ENCODE peak calls at places on chromosomes 12 and 14, in six cellular contexts. C is ovary, N is tibial nerve, Q is H9, J is left ventricle myocardium inferior, Y is tibial artery. I is an unnamed sample. For H3K9me3, the result is how much of the 10 kb centered on the place peaks cover.

GRCh38 chr12:120231316-120232011 is 30.6 kb upstream of the RPLP0 start:
- DNase-seq in N (no peak), Q (peak), C (no peak), Y (no peak), J (peak), I (peak)

GRCh38 chr12:18467636-18468520 is 206.6 kb downstream of the PIK3C2G start:
- DNase-seq in C (no peak), Q (no peak), Y (no peak), J (no peak), N (no peak), I (no peak)

GRCh38 chr14:78232666-78233065 is 62.5 kb downstream of the NRXN3 start:
- DNase-seq in Q (no peak), J (no peak), N (no peak), C (no peak), Y (no peak), I (no peak)

GRCh38 chr14:74514471-74514932 is 20.9 kb downstream of the ISCA2 start:
- DNase-seq in J (no peak), Q (no peak), Y (peak), C (peak), N (peak), I (no peak)

GRCh38 chr12:47938093-47938492 is 25.3 kb upstream of the TMEM106C start:
- DNase-seq in N (no peak), J (no peak), C (no peak), Q (no peak), Y (no peak), I (no peak)

GRCh38 chr12:80400591-80400991 is 43.4 kb upstream of the PTPRQ start:
- DNase-seq in Y (no peak), N (no peak), J (no peak), C (no peak), Q (peak), I (no peak)

GRCh38 chr12:68899251-68899771 is 33.7 kb downstream of the CPM start:
- DNase-seq in N (peak), C (peak), Q (no peak), Y (peak), J (no peak), I (peak)

GRCh38 chr12:124940393-124941169 is 26.1 kb upstream of the UBC start:
- DNase-seq in C (peak), Y (peak), Q (peak), J (peak), N (peak), I (peak)

GRCh38 chr12:90301734-90302133 is 593.1 kb upstream of the ATP2B1 start:
- DNase-seq in J (no peak), N (no peak), Y (no peak), C (no peak), Q (no peak), I (no peak)

GRCh38 chr12:12800406-12801180 is 12.6 kb upstream of the DDX47 start:
- DNase-seq in C (no peak), J (no peak), Q (no peak), N (no peak), Y (no peak), I (no peak)

GRCh38 chr14:23411563-23412525 is 3.8 kb upstream of the MYH6 start:
- DNase-seq in Q (no peak), C (no peak), N (no peak), Y (no peak), J (no peak), I (no peak)

GRCh38 chr12:53820503-53820902 is 68.7 kb upstream of the CISTR start:
- DNase-seq in N (no peak), Y (no peak), Q (no peak), J (no peak), C (no peak), I (no peak)

GRCh38 chr12:130795906-130796305 is 43.1 kb downstream of the STX2 start:
- DNase-seq in C (no peak), Y (no peak), J (no peak), N (no peak), Q (no peak), I (no peak)

GRCh38 chr14:91413547-91414474 is 3.8 kb downstream of the CCDC88C start:
- DNase-seq in N (no peak), Y (no peak), Q (peak), C (no peak), J (no peak), I (peak)

GRCh38 chr14:99357151-99357550 is 85.2 kb upstream of the BCL11B start:
- DNase-seq in J (no peak), N (no peak), Y (no peak), C (no peak), Q (no peak), I (no peak)

GRCh38 chr12:76374395-76375020 is 26.3 kb upstream of the BBS10 start:
- DNase-seq in N (no peak), C (no peak), Q (no peak), J (no peak), Y (no peak), I (no peak)

GRCh38 chr12:97713217-97713616 is 250.6 kb downstream of the RMST start:
- DNase-seq in C (no peak), Y (no peak), Q (no peak), N (no peak), J (no peak), I (no peak)

GRCh38 chr14:50816419-50817047 is 14.4 kb downstream of the NIN start:
- DNase-seq in J (no peak), C (peak), Q (no peak), N (no peak), Y (no peak), I (no peak)

GRCh38 chr12:92603741-92604432 is 98.9 kb upstream of the PLEKHG7 start:
- DNase-seq in J (no peak), Q (no peak), N (no peak), C (no peak), Y (no peak), I (no peak)

GRCh38 chr12:76634074-76634570 is 74.6 kb upstream of the OSBPL8 start:
- DNase-seq in Y (no peak), N (no peak), C (no peak), Q (no peak), J (no peak), I (no peak)

GRCh38 chr12:7959278-7960063 is 23.5 kb upstream of the SLC2A3 start:
- DNase-seq in Q (peak), Y (no peak), C (no peak), J (no peak), N (peak), I (peak)

GRCh38 chr14:64720190-64720589 is 16.0 kb downstream of the PLEKHG3 start:
- DNase-seq in Q (no peak), C (no peak), Y (no peak), J (no peak), N (no peak), I (peak)

GRCh38 chr12:124633269-124633953 is 66.0 kb upstream of the NCOR2 start:
- DNase-seq in C (no peak), Q (no peak), Y (no peak), N (no peak), J (no peak), I (no peak)

GRCh38 chr12:3792623-3793288 is 39.8 kb upstream of the CRACR2A start:
- DNase-seq in J (no peak), N (no peak), Y (no peak), C (no peak), Q (no peak), I (no peak)

GRCh38 chr14:37013116-37013515 is 159.3 kb downstream of the SLC25A21 start:
- DNase-seq in C (no peak), N (no peak), Y (no peak), Q (no peak), J (no peak), I (no peak)

GRCh38 chr14:28488658-28489057 is 277.9 kb upstream of the FOXG1 start:
- DNase-seq in Q (no peak), Y (no peak), C (no peak), J (no peak), N (no peak), I (no peak)
- H3K9me3 ChIP-seq in Q (under half), Y (under half), C (under half), J (under half), N (under half), I (under half)

DNA sequence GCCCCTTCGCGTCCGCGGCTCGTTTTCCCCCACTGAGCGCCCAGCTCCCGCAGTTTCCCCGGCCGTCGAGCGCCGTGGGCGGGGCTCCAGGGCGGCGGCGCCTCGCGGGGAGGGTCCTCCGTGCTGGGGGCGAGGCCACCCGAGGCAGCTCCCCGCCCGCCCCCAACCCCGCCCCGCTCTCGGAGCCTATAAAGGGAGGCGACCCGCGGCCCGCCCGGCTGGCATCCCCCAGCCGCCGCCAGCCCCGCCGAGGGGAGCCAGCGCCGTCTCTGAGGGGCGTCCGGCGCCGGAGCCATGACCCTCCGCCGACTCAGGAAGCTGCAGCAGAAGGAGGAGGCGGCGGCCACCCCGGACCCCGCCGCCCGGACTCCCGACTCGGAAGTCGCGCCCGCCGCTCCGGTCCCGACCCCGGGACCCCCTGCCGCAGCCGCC is at the start of gene TAMALIN:
- DNase-seq in C (peak), Q (peak), N (peak), Y (peak), J (peak), I (peak)
- H3K27ac ChIP-seq in C (peak), Q (no peak), N (peak), Y (peak), J (peak), I (peak)

DNA sequence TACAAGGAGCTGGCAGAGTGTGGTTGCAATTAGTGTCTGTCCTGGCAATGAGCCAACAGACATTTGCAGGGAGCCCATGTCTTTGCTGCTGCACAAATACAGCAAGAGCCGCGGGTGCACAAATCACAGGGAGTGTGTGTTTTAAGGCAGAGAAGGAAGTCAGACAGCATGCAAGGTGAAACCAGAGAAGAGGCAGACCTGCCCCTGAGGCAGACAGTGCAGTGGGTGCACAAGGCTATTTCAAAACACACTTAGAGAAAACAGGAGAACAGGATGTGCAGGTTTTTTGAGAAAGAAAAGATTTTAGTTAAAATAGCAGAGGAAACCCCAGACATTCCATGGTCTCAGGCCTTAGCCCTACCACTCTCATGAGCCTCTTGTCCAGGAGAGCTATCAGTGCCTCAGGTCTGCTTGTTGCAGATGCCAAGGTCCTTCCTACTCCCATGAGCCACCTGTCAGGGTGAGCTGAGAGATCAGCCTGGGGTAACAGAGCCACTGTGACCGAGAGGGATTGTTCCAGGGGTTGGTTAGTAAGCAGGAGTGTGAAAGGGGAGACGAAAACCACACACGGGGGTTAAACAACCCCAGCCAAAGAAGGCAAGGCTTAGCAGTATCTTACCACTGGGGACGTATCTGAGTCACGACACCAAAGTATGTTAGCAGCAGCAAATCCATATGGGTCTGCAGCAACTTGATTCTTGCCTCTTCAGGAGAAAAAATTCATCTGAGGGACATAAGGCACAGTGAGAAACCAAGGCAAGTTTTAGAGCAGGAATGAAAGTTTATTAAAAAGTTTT is 78.1 kb downstream of the C14orf132 start:
- DNase-seq in J (no peak), C (no peak), Q (no peak), N (no peak), Y (no peak), I (no peak)
- TF ChIP-seq CTCF in J (no peak), C (no peak), Q (no peak), N (no peak), Y (no peak), I (no peak)

GRCh38 chr12:112328411-112329124 is 53.7 kb downstream of the HECTD4 start:
- DNase-seq in Q (no peak), J (no peak), N (no peak), C (no peak), Y (no peak), I (no peak)

GRCh38 chr12:112327209-112327930 is 54.9 kb downstream of the HECTD4 start:
- DNase-seq in N (no peak), Y (no peak), J (no peak), C (no peak), Q (no peak), I (no peak)

GRCh38 chr12:112331891-112332290 is 50.3 kb downstream of the HECTD4 start:
- DNase-seq in J (no peak), Q (no peak), Y (no peak), C (no peak), N (no peak), I (no peak)

DNA sequence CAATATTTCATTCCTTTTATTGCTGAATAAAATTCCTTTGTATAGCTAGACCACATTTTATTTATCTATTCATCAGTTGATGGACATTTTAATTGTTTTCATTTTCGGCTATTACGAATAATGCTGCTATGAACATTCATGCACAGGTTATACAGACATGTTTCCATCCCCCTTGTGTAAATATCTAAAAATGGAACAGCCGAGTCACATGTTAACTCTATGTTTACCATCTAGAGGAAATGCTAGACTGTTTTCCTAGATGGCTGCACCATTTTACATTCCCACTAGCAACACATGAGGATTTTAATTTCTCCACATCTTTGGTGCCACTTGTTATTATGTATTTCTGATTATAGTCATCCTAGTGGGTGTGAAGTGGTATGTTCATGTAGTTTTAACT is 49.2 kb downstream of the HECTD4 start:
- DNase-seq in C (no peak), Y (no peak), J (no peak), Q (no peak), N (no peak), I (no peak)
- H3K9me3 ChIP-seq in C (under half), Y (under half), J (under half), Q (under half), N (under half), I (under half)

GRCh38 chr12:116391501-116391900 is 114.0 kb upstream of the MED13L start:
- DNase-seq in Y (no peak), Q (no peak), J (no peak), C (no peak), N (no peak), I (no peak)
- H3K27ac ChIP-seq in Y (no peak), Q (no peak), J (no peak), C (no peak), N (no peak), I (no peak)

DNA sequence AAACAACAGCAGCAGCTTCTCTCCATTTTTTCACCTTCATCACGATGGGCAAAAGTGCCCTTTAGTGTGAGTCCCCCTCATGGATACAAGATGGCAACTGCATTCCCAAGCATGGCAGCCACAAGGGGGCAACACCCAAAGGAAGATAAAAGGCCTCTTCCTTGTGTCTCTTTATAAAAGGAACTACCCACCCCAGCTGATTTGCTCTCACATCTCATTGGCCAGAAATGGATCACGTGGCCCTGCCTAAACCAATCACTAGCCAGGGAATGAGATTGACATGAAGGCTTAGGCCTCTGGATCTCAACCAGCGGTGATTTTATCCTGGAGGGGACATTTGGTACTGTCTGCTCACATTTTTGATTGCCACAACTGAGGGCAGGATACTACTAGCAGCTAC is 21.9 kb upstream of the IFT81 start:
- DNase-seq in J (no peak), N (peak), Q (peak), C (no peak), Y (peak), I (no peak)
- TF ChIP-seq CTCF in J (peak), N (no peak), Q (peak), C (no peak), Y (peak), I (no peak)

GRCh38 chr12:34334953-34335743 is 312.9 kb downstream of the ALG10 start:
- DNase-seq in Y (no peak), Q (no peak), J (no peak), N (no peak), C (no peak), I (no peak)

GRCh38 chr12:34333337-34333736 is 311.0 kb downstream of the ALG10 start:
- DNase-seq in Y (no peak), Q (no peak), J (no peak), C (no peak), N (no peak), I (no peak)

GRCh38 chr12:34334538-34334937 is 312.2 kb downstream of the ALG10 start:
- DNase-seq in C (no peak), Q (no peak), J (no peak), N (no peak), Y (no peak), I (no peak)

GRCh38 chr12:34336619-34337465 is 314.5 kb downstream of the ALG10 start:
- DNase-seq in J (no peak), Y (no peak), C (no peak), N (no peak), Q (no peak), I (no peak)

GRCh38 chr12:34335819-34336262 is 313.5 kb downstream of the ALG10 start:
- DNase-seq in N (no peak), Y (no peak), J (no peak), Q (no peak), C (no peak), I (no peak)
- H3K9me3 ChIP-seq in N (under half), Y (under half), J (under half), Q (half or more), C (under half), I (under half)

DNA sequence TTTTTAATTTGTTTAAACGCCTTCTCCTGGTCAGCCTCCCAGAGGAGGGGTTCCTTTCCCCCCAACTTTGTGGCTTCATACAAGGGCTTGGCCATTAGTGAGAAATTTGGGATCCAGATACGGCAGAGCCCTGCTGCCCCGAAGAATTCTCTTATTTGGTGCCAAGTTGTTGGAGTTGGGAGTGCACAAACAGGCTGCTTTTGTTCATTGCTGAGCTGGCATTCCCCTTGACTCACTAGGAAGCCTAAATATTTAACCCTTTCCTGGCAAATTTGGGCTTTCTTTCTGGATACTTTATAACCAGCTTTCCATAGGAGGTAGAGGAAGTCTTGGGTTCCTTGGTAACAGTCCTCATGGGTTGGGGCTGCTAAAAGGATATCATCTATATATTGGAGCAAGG is 10.3 kb upstream of the ADAM21 start:
- DNase-seq in C (no peak), Y (no peak), J (no peak), N (no peak), Q (no peak), I (no peak)
- H3K27ac ChIP-seq in C (no peak), Y (no peak), J (no peak), N (no peak), Q (no peak), I (no peak)

I was measured in left lung.